ENCODE peak calls at places on chromosomes 6 and 20, in ten cellular contexts. One of them, this sample, is unnamed.

GRCh38 chr6:138013949-138014348 is 93.3 kb downstream of the PERP start:
- DNase-seq in psoas muscle: no peak
- DNase-seq in astrocyte of the cerebellum: no peak
- DNase-seq in CD4-positive, alpha-beta memory T cell: no peak
- DNase-seq in neural crest cell: no peak
- DNase-seq in neuronal stem cell: no peak
- DNase-seq in T-helper 9 cell: no peak
- DNase-seq in T follicular helper cell: no peak
- DNase-seq in NCI-H1092 treated with DMSO at 0.1 percent for 48 hours: no peak
- DNase-seq in HCEC 1CT: no peak
- DNase-seq in this sample: no peak

GRCh38 chr20:31523361-31524283 is 9.4 kb downstream of the HM13 start:
- DNase-seq in psoas muscle: peak
- DNase-seq in astrocyte of the cerebellum: no peak
- DNase-seq in CD4-positive, alpha-beta memory T cell: no peak
- DNase-seq in neural crest cell: no peak
- DNase-seq in neuronal stem cell: no peak
- DNase-seq in T-helper 9 cell: no peak
- DNase-seq in T follicular helper cell: no peak
- DNase-seq in NCI-H1092 treated with DMSO at 0.1 percent for 48 hours: no peak
- DNase-seq in HCEC 1CT: no peak
- DNase-seq in this sample: no peak

GRCh38 chr6:139977887-139978332 is 603.5 kb upstream of the CITED2 start:
- DNase-seq in psoas muscle: no peak
- DNase-seq in astrocyte of the cerebellum: no peak
- DNase-seq in CD4-positive, alpha-beta memory T cell: no peak
- DNase-seq in neural crest cell: no peak
- DNase-seq in neuronal stem cell: no peak
- DNase-seq in T-helper 9 cell: no peak
- DNase-seq in T follicular helper cell: no peak
- DNase-seq in NCI-H1092 treated with DMSO at 0.1 percent for 48 hours: no peak
- DNase-seq in HCEC 1CT: peak
- DNase-seq in this sample: no peak

GRCh38 chr6:2725999-2726567 is 24.6 kb downstream of the MYLK4 start:
- DNase-seq in psoas muscle: no peak
- DNase-seq in astrocyte of the cerebellum: peak
- DNase-seq in CD4-positive, alpha-beta memory T cell: no peak
- DNase-seq in neural crest cell: no peak
- DNase-seq in neuronal stem cell: no peak
- DNase-seq in T-helper 9 cell: no peak
- DNase-seq in T follicular helper cell: no peak
- DNase-seq in NCI-H1092 treated with DMSO at 0.1 percent for 48 hours: no peak
- DNase-seq in HCEC 1CT: peak
- DNase-seq in this sample: no peak

GRCh38 chr20:1907586-1907985 is 12.4 kb downstream of the SIRPA start:
- DNase-seq in psoas muscle: peak
- DNase-seq in astrocyte of the cerebellum: no peak
- DNase-seq in CD4-positive, alpha-beta memory T cell: no peak
- DNase-seq in neural crest cell: no peak
- DNase-seq in neuronal stem cell: no peak
- DNase-seq in T-helper 9 cell: no peak
- DNase-seq in T follicular helper cell: no peak
- DNase-seq in NCI-H1092 treated with DMSO at 0.1 percent for 48 hours: no peak
- DNase-seq in HCEC 1CT: no peak
- DNase-seq in this sample: peak

GRCh38 chr20:58718121-58718563 is 25.5 kb downstream of the NPEPL1 start:
- DNase-seq in psoas muscle: peak
- DNase-seq in astrocyte of the cerebellum: no peak
- DNase-seq in CD4-positive, alpha-beta memory T cell: no peak
- DNase-seq in neural crest cell: no peak
- DNase-seq in neuronal stem cell: no peak
- DNase-seq in T-helper 9 cell: no peak
- DNase-seq in T follicular helper cell: no peak
- DNase-seq in NCI-H1092 treated with DMSO at 0.1 percent for 48 hours: no peak
- DNase-seq in HCEC 1CT: no peak
- DNase-seq in this sample: peak

GRCh38 chr20:46293084-46293483 is 15.2 kb downstream of the CDH22 start:
- DNase-seq in psoas muscle: no peak
- DNase-seq in astrocyte of the cerebellum: peak
- DNase-seq in CD4-positive, alpha-beta memory T cell: no peak
- DNase-seq in neural crest cell: no peak
- DNase-seq in neuronal stem cell: peak
- DNase-seq in T-helper 9 cell: no peak
- DNase-seq in T follicular helper cell: no peak
- DNase-seq in NCI-H1092 treated with DMSO at 0.1 percent for 48 hours: no peak
- DNase-seq in HCEC 1CT: peak
- DNase-seq in this sample: peak

GRCh38 chr6:63573899-63574553 is 1.7 kb downstream of the LOC128125822 start:
- DNase-seq in psoas muscle: peak
- DNase-seq in astrocyte of the cerebellum: no peak
- DNase-seq in CD4-positive, alpha-beta memory T cell: peak
- DNase-seq in neural crest cell: peak
- DNase-seq in neuronal stem cell: peak
- DNase-seq in T-helper 9 cell: peak
- DNase-seq in T follicular helper cell: peak
- DNase-seq in NCI-H1092 treated with DMSO at 0.1 percent for 48 hours: no peak
- DNase-seq in HCEC 1CT: peak
- DNase-seq in this sample: peak

GRCh38 chr20:1391640-1392442 is 1.0 kb downstream of the FKBP1A start:
- DNase-seq in psoas muscle: no peak
- DNase-seq in astrocyte of the cerebellum: no peak
- DNase-seq in CD4-positive, alpha-beta memory T cell: no peak
- DNase-seq in neural crest cell: no peak
- DNase-seq in neuronal stem cell: no peak
- DNase-seq in T-helper 9 cell: no peak
- DNase-seq in T follicular helper cell: no peak
- DNase-seq in NCI-H1092 treated with DMSO at 0.1 percent for 48 hours: no peak
- DNase-seq in HCEC 1CT: peak
- DNase-seq in this sample: peak

GRCh38 chr6:22399693-22400092 is 102.9 kb upstream of the PRL start:
- DNase-seq in psoas muscle: no peak
- DNase-seq in astrocyte of the cerebellum: no peak
- DNase-seq in CD4-positive, alpha-beta memory T cell: no peak
- DNase-seq in neural crest cell: no peak
- DNase-seq in neuronal stem cell: no peak
- DNase-seq in T-helper 9 cell: no peak
- DNase-seq in T follicular helper cell: no peak
- DNase-seq in NCI-H1092 treated with DMSO at 0.1 percent for 48 hours: no peak
- DNase-seq in HCEC 1CT: no peak
- DNase-seq in this sample: no peak

GRCh38 chr6:143135326-143135725 is 74.6 kb downstream of the AIG1 start:
- DNase-seq in psoas muscle: no peak
- DNase-seq in astrocyte of the cerebellum: no peak
- DNase-seq in CD4-positive, alpha-beta memory T cell: no peak
- DNase-seq in neural crest cell: no peak
- DNase-seq in neuronal stem cell: no peak
- DNase-seq in T-helper 9 cell: no peak
- DNase-seq in T follicular helper cell: no peak
- DNase-seq in NCI-H1092 treated with DMSO at 0.1 percent for 48 hours: no peak
- DNase-seq in HCEC 1CT: no peak
- DNase-seq in this sample: no peak

GRCh38 chr6:47096233-47096887 is 54.2 kb upstream of the ADGRF1 start:
- DNase-seq in psoas muscle: no peak
- DNase-seq in astrocyte of the cerebellum: no peak
- DNase-seq in CD4-positive, alpha-beta memory T cell: no peak
- DNase-seq in neural crest cell: no peak
- DNase-seq in neuronal stem cell: no peak
- DNase-seq in T-helper 9 cell: no peak
- DNase-seq in T follicular helper cell: no peak
- DNase-seq in NCI-H1092 treated with DMSO at 0.1 percent for 48 hours: no peak
- DNase-seq in HCEC 1CT: no peak
- DNase-seq in this sample: no peak

GRCh38 chr6:36544228-36544627 is 3.1 kb downstream of the STK38 start:
- DNase-seq in psoas muscle: no peak
- DNase-seq in astrocyte of the cerebellum: no peak
- DNase-seq in CD4-positive, alpha-beta memory T cell: peak
- DNase-seq in neural crest cell: no peak
- DNase-seq in neuronal stem cell: no peak
- DNase-seq in T-helper 9 cell: peak
- DNase-seq in T follicular helper cell: peak
- DNase-seq in NCI-H1092 treated with DMSO at 0.1 percent for 48 hours: no peak
- DNase-seq in HCEC 1CT: no peak
- DNase-seq in this sample: peak

GRCh38 chr6:170262481-170263088 is 28.3 kb downstream of the DLL1 start:
- DNase-seq in psoas muscle: no peak
- DNase-seq in astrocyte of the cerebellum: no peak
- DNase-seq in CD4-positive, alpha-beta memory T cell: no peak
- DNase-seq in neural crest cell: no peak
- DNase-seq in neuronal stem cell: no peak
- DNase-seq in T-helper 9 cell: no peak
- DNase-seq in T follicular helper cell: no peak
- DNase-seq in NCI-H1092 treated with DMSO at 0.1 percent for 48 hours: no peak
- DNase-seq in HCEC 1CT: no peak
- DNase-seq in this sample: no peak

GRCh38 chr20:37408202-37408929 is 62.4 kb downstream of the SRC start:
- DNase-seq in psoas muscle: no peak
- DNase-seq in astrocyte of the cerebellum: no peak
- DNase-seq in CD4-positive, alpha-beta memory T cell: no peak
- DNase-seq in neural crest cell: no peak
- DNase-seq in neuronal stem cell: no peak
- DNase-seq in T-helper 9 cell: no peak
- DNase-seq in T follicular helper cell: no peak
- DNase-seq in NCI-H1092 treated with DMSO at 0.1 percent for 48 hours: no peak
- DNase-seq in HCEC 1CT: no peak
- DNase-seq in this sample: no peak

GRCh38 chr6:39553029-39553428 is 172.2 kb downstream of the KIF6 start:
- DNase-seq in psoas muscle: no peak
- DNase-seq in astrocyte of the cerebellum: no peak
- DNase-seq in CD4-positive, alpha-beta memory T cell: no peak
- DNase-seq in neural crest cell: no peak
- DNase-seq in neuronal stem cell: no peak
- DNase-seq in T-helper 9 cell: no peak
- DNase-seq in T follicular helper cell: no peak
- DNase-seq in NCI-H1092 treated with DMSO at 0.1 percent for 48 hours: no peak
- DNase-seq in HCEC 1CT: no peak
- DNase-seq in this sample: no peak

GRCh38 chr6:22295145-22295544 is 1.7 kb downstream of the PRL start:
- DNase-seq in psoas muscle: no peak
- DNase-seq in astrocyte of the cerebellum: no peak
- DNase-seq in CD4-positive, alpha-beta memory T cell: no peak
- DNase-seq in neural crest cell: no peak
- DNase-seq in neuronal stem cell: no peak
- DNase-seq in T-helper 9 cell: no peak
- DNase-seq in T follicular helper cell: no peak
- DNase-seq in NCI-H1092 treated with DMSO at 0.1 percent for 48 hours: peak
- DNase-seq in HCEC 1CT: no peak
- DNase-seq in this sample: no peak

GRCh38 chr6:146582857-146583256 is 15.9 kb upstream of the ADGB start:
- DNase-seq in psoas muscle: peak
- DNase-seq in astrocyte of the cerebellum: peak
- DNase-seq in CD4-positive, alpha-beta memory T cell: no peak
- DNase-seq in neural crest cell: no peak
- DNase-seq in neuronal stem cell: no peak
- DNase-seq in T-helper 9 cell: no peak
- DNase-seq in T follicular helper cell: no peak
- DNase-seq in NCI-H1092 treated with DMSO at 0.1 percent for 48 hours: no peak
- DNase-seq in HCEC 1CT: peak
- DNase-seq in this sample: no peak

GRCh38 chr20:14234666-14235295 is 102.6 kb downstream of the FLRT3 start:
- DNase-seq in psoas muscle: no peak
- DNase-seq in astrocyte of the cerebellum: no peak
- DNase-seq in CD4-positive, alpha-beta memory T cell: no peak
- DNase-seq in neural crest cell: no peak
- DNase-seq in neuronal stem cell: no peak
- DNase-seq in T-helper 9 cell: no peak
- DNase-seq in T follicular helper cell: no peak
- DNase-seq in NCI-H1092 treated with DMSO at 0.1 percent for 48 hours: no peak
- DNase-seq in HCEC 1CT: peak
- DNase-seq in this sample: peak

GRCh38 chr20:57092112-57092899 is 174.1 kb downstream of the BMP7 start:
- DNase-seq in psoas muscle: peak
- DNase-seq in astrocyte of the cerebellum: no peak
- DNase-seq in CD4-positive, alpha-beta memory T cell: peak
- DNase-seq in neural crest cell: peak
- DNase-seq in neuronal stem cell: peak
- DNase-seq in T-helper 9 cell: peak
- DNase-seq in T follicular helper cell: peak
- DNase-seq in NCI-H1092 treated with DMSO at 0.1 percent for 48 hours: peak
- DNase-seq in HCEC 1CT: no peak
- DNase-seq in this sample: peak

GRCh38 chr6:47335456-47335855 is 25.8 kb upstream of the TNFRSF21 start:
- DNase-seq in psoas muscle: no peak
- DNase-seq in astrocyte of the cerebellum: no peak
- DNase-seq in CD4-positive, alpha-beta memory T cell: no peak
- DNase-seq in neural crest cell: no peak
- DNase-seq in neuronal stem cell: no peak
- DNase-seq in T-helper 9 cell: no peak
- DNase-seq in T follicular helper cell: no peak
- DNase-seq in NCI-H1092 treated with DMSO at 0.1 percent for 48 hours: no peak
- DNase-seq in HCEC 1CT: no peak
- DNase-seq in this sample: no peak

GRCh38 chr6:95364016-95364604 is 213.2 kb upstream of the MANEA start:
- DNase-seq in psoas muscle: no peak
- DNase-seq in astrocyte of the cerebellum: peak
- DNase-seq in CD4-positive, alpha-beta memory T cell: no peak
- DNase-seq in neural crest cell: no peak
- DNase-seq in neuronal stem cell: peak
- DNase-seq in T-helper 9 cell: no peak
- DNase-seq in T follicular helper cell: no peak
- DNase-seq in NCI-H1092 treated with DMSO at 0.1 percent for 48 hours: peak
- DNase-seq in HCEC 1CT: peak
- DNase-seq in this sample: peak

This sample was measured in AG08396.